ENCODE peak calls at places on chromosomes 2 and 18, in seven cellular contexts. I is fibroblast of pulmonary artery, H is glomerular endothelial cell, N is left lobe of liver, K is GM12891, E is NCI-H1092 treated with DMSO at 0.1 percent for 48 hours, G is globus pallidus. P is an unnamed sample.

GRCh38 chr2:220946552-220946951 is 625.6 kb downstream of the EPHA4 start:
- DNase-seq in I (no peak), H (no peak), N (no peak), K (no peak), E (no peak), G (no peak), P (no peak)

GRCh38 chr2:18991177-18992168 is 366.9 kb downstream of the OSR1 start:
- DNase-seq in I (peak), H (no peak), N (peak), K (no peak), E (peak), G (peak), P (peak)

GRCh38 chr2:109648041-109648527 is 33.9 kb downstream of the SOWAHC start:
- DNase-seq in I (peak), H (no peak), N (no peak), K (no peak), E (no peak), G (no peak), P (no peak)

GRCh38 chr2:50746526-50746925 is 285.4 kb downstream of the NRXN1 start:
- DNase-seq in I (peak), H (peak), N (peak), K (peak), E (no peak), G (no peak), P (no peak)

GRCh38 chr2:234705108-234705507 is 208.2 kb upstream of the ARL4C start:
- DNase-seq in I (no peak), H (no peak), N (no peak), K (no peak), E (no peak), G (no peak), P (peak)

GRCh38 chr2:149064365-149064841 is 25.9 kb downstream of the LYPD6B start:
- DNase-seq in I (no peak), H (no peak), N (no peak), K (no peak), E (no peak), G (no peak), P (no peak)

GRCh38 chr2:233700028-233700635 is 7.4 kb downstream of the UGT1A6 start:
- DNase-seq in I (peak), H (no peak), N (peak), K (no peak), E (no peak), G (no peak), P (no peak)

GRCh38 chr2:68385907-68386287 is 20.8 kb downstream of the PLEK start:
- DNase-seq in I (no peak), H (no peak), N (no peak), K (no peak), E (no peak), G (no peak), P (no peak)

GRCh38 chr2:134127496-134127895 is 126.4 kb upstream of the MGAT5 start:
- DNase-seq in I (no peak), H (no peak), N (no peak), K (peak), E (no peak), G (no peak), P (no peak)

GRCh38 chr2:108323619-108324018 is 34.9 kb downstream of the SULT1C2 start:
- DNase-seq in I (peak), H (no peak), N (no peak), K (no peak), E (no peak), G (no peak), P (no peak)

GRCh38 chr2:7707723-7708122 is 790.5 kb downstream of the RNF144A start:
- DNase-seq in I (no peak), H (no peak), N (no peak), K (no peak), E (no peak), G (no peak), P (peak)

GRCh38 chr18:21682276-21683051 is 22.1 kb downstream of the ABHD3 start:
- DNase-seq in I (peak), H (no peak), N (no peak), K (no peak), E (no peak), G (peak), P (no peak)

GRCh38 chr2:145597809-145598208 is 1077.9 kb upstream of the ZEB2 start:
- DNase-seq in I (peak), H (no peak), N (no peak), K (no peak), E (no peak), G (no peak), P (no peak)

GRCh38 chr18:23725827-23726661 is 36.8 kb downstream of the LAMA3 start:
- DNase-seq in I (no peak), H (no peak), N (no peak), K (no peak), E (no peak), G (no peak), P (no peak)

GRCh38 chr2:105272176-105272575 is 30.6 kb downstream of the GPR45 start:
- DNase-seq in I (no peak), H (no peak), N (no peak), K (no peak), E (no peak), G (no peak), P (no peak)

GRCh38 chr2:6412533-6413085 is 453.1 kb downstream of the CMPK2 start:
- DNase-seq in I (no peak), H (no peak), N (no peak), K (no peak), E (no peak), G (no peak), P (peak)

GRCh38 chr18:59870623-59871130 is 29.1 kb upstream of the PMAIP1 start:
- DNase-seq in I (peak), H (no peak), N (no peak), K (no peak), E (no peak), G (no peak), P (no peak)

GRCh38 chr2:196742685-196743084 is 56.8 kb downstream of the GTF3C3 start:
- DNase-seq in I (no peak), H (no peak), N (no peak), K (no peak), E (no peak), G (no peak), P (no peak)

GRCh38 chr2:156536534-156536933 is 100.4 kb downstream of the GPD2 start:
- DNase-seq in I (no peak), H (no peak), N (no peak), K (no peak), E (no peak), G (no peak), P (no peak)

GRCh38 chr18:60996822-60997221 is 336.4 kb upstream of the CDH20 start:
- DNase-seq in I (no peak), H (no peak), N (no peak), K (no peak), E (no peak), G (no peak), P (no peak)

GRCh38 chr2:145736901-145737300 is 1217.0 kb upstream of the ZEB2 start:
- DNase-seq in I (peak), H (no peak), N (no peak), K (no peak), E (no peak), G (no peak), P (no peak)

GRCh38 chr2:4533806-4534205 is 830.4 kb downstream of the DCDC2C start:
- DNase-seq in I (no peak), H (no peak), N (no peak), K (peak), E (no peak), G (no peak), P (no peak)

GRCh38 chr2:46216213-46216612 is 81.0 kb upstream of the EPAS1 start:
- DNase-seq in I (peak), H (no peak), N (no peak), K (no peak), E (no peak), G (no peak), P (peak)

GRCh38 chr2:187985923-187986322 is 305.8 kb upstream of the GULP1 start:
- DNase-seq in I (peak), H (no peak), N (no peak), K (no peak), E (no peak), G (no peak), P (no peak)

GRCh38 chr2:237732790-237733349 is 65.7 kb upstream of the RBM44 start:
- DNase-seq in I (no peak), H (no peak), N (peak), K (no peak), E (peak), G (no peak), P (no peak)

GRCh38 chr2:47272031-47272864 is 117.1 kb upstream of the STPG4 start:
- DNase-seq in I (peak), H (no peak), N (peak), K (peak), E (peak), G (peak), P (no peak)

GRCh38 chr18:3305354-3305762 is 43.4 kb downstream of the MYL12B start:
- DNase-seq in I (peak), H (no peak), N (no peak), K (no peak), E (no peak), G (no peak), P (peak)

GRCh38 chr2:12303181-12304030 is 413.3 kb upstream of the TRIB2 start:
- DNase-seq in I (peak), H (no peak), N (no peak), K (no peak), E (no peak), G (no peak), P (peak)

GRCh38 chr2:100136310-100136709 is 6.1 kb downstream of the AFF3 start:
- DNase-seq in I (no peak), H (no peak), N (no peak), K (no peak), E (no peak), G (no peak), P (no peak)

GRCh38 chr2:109529532-109530449 is 84.0 kb downstream of the SEPTIN10 start:
- DNase-seq in I (no peak), H (no peak), N (peak), K (no peak), E (no peak), G (no peak), P (no peak)

GRCh38 chr2:28658369-28658768 is 93.3 kb upstream of the PPP1CB start:
- DNase-seq in I (peak), H (no peak), N (no peak), K (no peak), E (no peak), G (no peak), P (no peak)

GRCh38 chr18:3660719-3661118 is 210.7 kb downstream of the TGIF1 start:
- DNase-seq in I (no peak), H (no peak), N (no peak), K (no peak), E (no peak), G (no peak), P (no peak)

GRCh38 chr2:37838541-37839167 is 86.4 kb upstream of the RMDN2 start:
- DNase-seq in I (no peak), H (no peak), N (no peak), K (no peak), E (no peak), G (no peak), P (no peak)

GRCh38 chr2:207767461-207768167 is 2.1 kb downstream of the FZD5 start:
- DNase-seq in I (no peak), H (no peak), N (peak), K (no peak), E (peak), G (no peak), P (no peak)

GRCh38 chr18:12251311-12251710 is 2.9 kb upstream of the CIDEA start:
- DNase-seq in I (no peak), H (no peak), N (no peak), K (no peak), E (no peak), G (no peak), P (no peak)

GRCh38 chr2:34738691-34739090 is 1139.6 kb upstream of the FAM98A start:
- DNase-seq in I (no peak), H (no peak), N (no peak), K (no peak), E (no peak), G (no peak), P (no peak)

GRCh38 chr2:38138419-38138818 is 62.5 kb upstream of the CYP1B1 start:
- DNase-seq in I (no peak), H (no peak), N (no peak), K (no peak), E (no peak), G (no peak), P (no peak)

GRCh38 chr2:128315122-128315828 is 3.4 kb downstream of the HS6ST1 start:
- DNase-seq in I (no peak), H (no peak), N (peak), K (no peak), E (no peak), G (no peak), P (no peak)

GRCh38 chr18:9474103-9474982 is 970 bp upstream of the RALBP1 start:
- DNase-seq in I (peak), H (no peak), N (no peak), K (no peak), E (peak), G (no peak), P (peak)

GRCh38 chr2:102301867-102302362 is 9.4 kb upstream of the IL1RL1 start:
- DNase-seq in I (peak), H (no peak), N (no peak), K (no peak), E (no peak), G (no peak), P (no peak)

P was measured in non-pigmented ciliary epithelial cell.